ENCODE peak calls at places on chromosomes 13 and 19, in four cellular contexts. I is K562, J is GM12878, W is H1. Y is an unnamed sample.

GRCh38 chr19:5775668-5776309 is 8.8 kb downstream of the PRR22 start:
- DNase-seq in I (no peak), J (no peak), W (no peak), Y (no peak)

GRCh38 chr13:110874508-110874960 is 40.3 kb downstream of the ANKRD10 start:
- DNase-seq in I (peak), J (no peak), W (no peak), Y (peak)

GRCh38 chr19:48618278-48618915 is 581 bp downstream of the RPL18 start:
- DNase-seq in I (no peak), J (no peak), W (no peak), Y (no peak)

GRCh38 chr13:110116072-110116487 is 190.9 kb downstream of the COL4A1 start:
- DNase-seq in I (peak), J (no peak), W (no peak), Y (peak)

GRCh38 chr19:45848922-45849321 is 14.0 kb downstream of the SYMPK start:
- DNase-seq in I (no peak), J (no peak), W (no peak), Y (no peak)

GRCh38 chr19:47511681-47512080 is 3.2 kb downstream of the NAPA start:
- DNase-seq in I (no peak), J (no peak), W (no peak), Y (no peak)

GRCh38 chr13:34779171-34779570 is 162.9 kb upstream of the NBEA start:
- DNase-seq in I (no peak), J (no peak), W (no peak), Y (no peak)

GRCh38 chr13:33514362-33514761 is 228.8 kb upstream of the STARD13 start:
- DNase-seq in I (no peak), J (no peak), W (no peak), Y (no peak)

GRCh38 chr19:19406878-19407639 is 1.6 kb downstream of the GATAD2A start:
- DNase-seq in I (no peak), J (no peak), W (no peak), Y (no peak)

GRCh38 chr19:29761575-29762225 is 46.6 kb upstream of the C19orf12 start:
- DNase-seq in I (no peak), J (no peak), W (no peak), Y (no peak)

GRCh38 chr13:60584976-60585375 is 188.0 kb downstream of the TDRD3 start:
- DNase-seq in I (no peak), J (no peak), W (no peak), Y (no peak)

GRCh38 chr19:5138606-5139594 is 170.0 kb downstream of the KDM4B start:
- DNase-seq in I (peak), J (peak), W (no peak), Y (no peak)

GRCh38 chr19:18153555-18154134 is 682 bp downstream of the PIK3R2 start:
- DNase-seq in I (peak), J (no peak), W (no peak), Y (no peak)

GRCh38 chr19:14577885-14578427 is 4.9 kb upstream of the CLEC17A start:
- DNase-seq in I (peak), J (peak), W (no peak), Y (no peak)

GRCh38 chr19:18300930-18301717 is 19.7 kb upstream of the JUND start:
- DNase-seq in I (peak), J (no peak), W (no peak), Y (no peak)

DNA sequence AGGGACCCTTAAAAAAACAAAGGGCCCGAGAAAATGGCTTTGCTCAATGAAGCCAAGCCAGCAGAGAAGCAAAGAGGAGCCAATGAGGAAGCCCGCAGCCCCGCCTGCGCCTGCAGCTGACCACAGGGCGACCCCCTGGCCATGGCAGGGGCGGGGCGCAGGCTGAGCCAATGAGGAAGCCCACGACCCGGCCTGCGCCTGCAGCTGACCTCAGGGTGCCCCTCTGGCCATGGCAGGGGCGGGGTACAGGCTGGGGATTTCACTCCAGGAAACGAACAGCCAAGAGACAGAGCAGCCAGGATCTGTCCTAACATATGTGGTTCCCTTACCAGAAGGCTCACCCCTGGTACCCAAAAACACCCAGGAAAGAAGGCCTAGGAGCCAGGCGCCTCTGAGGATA is 101.4 kb downstream of the STK24 start:
- DNase-seq in I (peak), J (no peak), W (no peak), Y (no peak)
- TF ChIP-seq POLR2AphosphoS5 in I (no peak), J (no peak), W (no peak), Y (no peak)

DNA sequence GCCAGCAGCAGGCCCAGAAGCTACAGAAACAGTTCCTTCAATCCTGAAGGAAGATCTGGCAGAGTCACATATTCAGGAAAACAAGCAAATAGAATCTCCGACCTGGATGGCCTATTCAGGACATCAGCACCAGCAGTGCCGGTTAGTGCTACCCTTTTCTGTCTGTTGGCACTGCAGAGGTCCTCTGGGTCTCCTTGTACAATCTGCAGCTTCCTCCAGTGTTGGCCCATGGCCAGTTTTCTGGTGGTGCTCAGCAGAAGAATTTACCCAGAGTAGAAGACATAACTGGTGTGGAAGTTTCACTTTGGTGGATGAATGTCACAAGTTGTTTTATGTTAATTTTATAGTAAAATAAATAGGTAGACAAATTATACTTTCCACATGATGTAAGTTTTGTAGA is 498.1 kb downstream of the COG6 start:
- DNase-seq in I (no peak), J (no peak), W (no peak), Y (no peak)
- TF ChIP-seq SRF in I (no peak), J (no peak), W (no peak), Y (no peak)

GRCh38 chr13:70407486-70407885 is 299.2 kb upstream of the KLHL1 start:
- DNase-seq in I (no peak), J (no peak), W (no peak), Y (no peak)

GRCh38 chr13:70408865-70409264 is 300.6 kb upstream of the KLHL1 start:
- DNase-seq in I (no peak), J (no peak), W (no peak), Y (no peak)

GRCh38 chr13:70405266-70405665 is 297.0 kb upstream of the KLHL1 start:
- DNase-seq in I (no peak), J (no peak), W (no peak), Y (no peak)
- TF ChIP-seq POLR2AphosphoS5 in I (no peak), J (no peak), W (no peak), Y (no peak)

GRCh38 chr19:35089554-35089953 is 26.1 kb upstream of the FXYD3 start:
- DNase-seq in I (no peak), J (no peak), W (no peak), Y (no peak)
- TF ChIP-seq SRF in I (no peak), J (no peak), W (no peak), Y (no peak)

Y was measured in HCT116.